ENCODE peak calls at places on chromosomes 3 and 15, in four cellular contexts. H is GOT3, Z is body of pancreas, X is GM06990. D is an unnamed sample.

GRCh38 chr15:48447657-48448056 is 116.4 kb downstream of the DUT start:
- DNase-seq in H (no peak), Z (no peak), X (no peak), D (no peak)

GRCh38 chr3:109132801-109133473 is 3.6 kb upstream of the C3orf85 start:
- DNase-seq in H (no peak), Z (no peak), X (no peak), D (no peak)

GRCh38 chr15:70063284-70063991 is 34.3 kb downstream of the TLE3 start:
- DNase-seq in H (no peak), Z (no peak), X (no peak), D (no peak)

GRCh38 chr3:53030864-53031445 is 14.9 kb downstream of the SFMBT1 start:
- DNase-seq in H (no peak), Z (no peak), X (no peak), D (no peak)

GRCh38 chr3:130276203-130276803 is 69.2 kb upstream of the COL6A5 start:
- DNase-seq in H (no peak), Z (no peak), X (no peak), D (no peak)

GRCh38 chr3:55752911-55753310 is 265.8 kb upstream of the WNT5A start:
- DNase-seq in H (no peak), Z (no peak), X (no peak), D (no peak)

GRCh38 chr15:99669250-99669649 is 64.0 kb downstream of the LYSMD4 start:
- DNase-seq in H (no peak), Z (no peak), X (no peak), D (no peak)

GRCh38 chr3:188571531-188572115 is 417.7 kb downstream of the LPP start:
- DNase-seq in H (no peak), Z (no peak), X (no peak), D (no peak)

GRCh38 chr3:189169728-189170127 is 2.0 kb upstream of the TPRG1 start:
- DNase-seq in H (no peak), Z (no peak), X (no peak), D (no peak)

GRCh38 chr15:61680260-61681037 is 379.8 kb downstream of the VPS13C start:
- DNase-seq in H (no peak), Z (no peak), X (no peak), D (peak)

GRCh38 chr3:9862391-9863235 is 17.4 kb downstream of the CIDEC start:
- DNase-seq in H (no peak), Z (peak), X (no peak), D (no peak)

GRCh38 chr3:196640501-196640968 is 1.0 kb downstream of the NRROS start:
- DNase-seq in H (no peak), Z (no peak), X (peak), D (no peak)

GRCh38 chr15:40258544-40258943 is 19.7 kb downstream of the PAK6 start:
- DNase-seq in H (no peak), Z (no peak), X (no peak), D (no peak)

GRCh38 chr3:134652409-134652831 is 1.6 kb upstream of the KY start:
- DNase-seq in H (peak), Z (no peak), X (no peak), D (no peak)

GRCh38 chr3:45881031-45882022 is 5.0 kb upstream of the CCR9 start:
- DNase-seq in H (no peak), Z (no peak), X (peak), D (no peak)

GRCh38 chr3:52090620-52091468 is 34.5 kb upstream of the DUSP7 start:
- DNase-seq in H (no peak), Z (no peak), X (no peak), D (no peak)

GRCh38 chr15:36254446-36254845 is 325.0 kb upstream of the CDIN1 start:
- DNase-seq in H (no peak), Z (no peak), X (no peak), D (no peak)

GRCh38 chr3:88061749-88062148 is 2.7 kb downstream of the ZNF654 start:
- DNase-seq in H (no peak), Z (no peak), X (no peak), D (no peak)

GRCh38 chr3:192169332-192169915 is 557.9 kb downstream of the FGF12 start:
- DNase-seq in H (no peak), Z (no peak), X (no peak), D (no peak)

GRCh38 chr3:43148033-43148432 is 42.2 kb upstream of the POMGNT2 start:
- DNase-seq in H (no peak), Z (no peak), X (no peak), D (no peak)

GRCh38 chr15:67680645-67681044 is 138.1 kb downstream of the MAP2K5 start:
- DNase-seq in H (no peak), Z (no peak), X (no peak), D (no peak)

GRCh38 chr15:78304487-78305413 is 5.3 kb upstream of the SKIC8 start:
- DNase-seq in H (no peak), Z (no peak), X (no peak), D (no peak)

GRCh38 chr3:39707314-39707909 is 102.0 kb upstream of the MYRIP start:
- DNase-seq in H (no peak), Z (no peak), X (no peak), D (no peak)

GRCh38 chr3:126129408-126129891 is 45.5 kb upstream of the SLC41A3 start:
- DNase-seq in H (no peak), Z (peak), X (no peak), D (peak)

GRCh38 chr3:48428088-48428862 is 1.6 kb downstream of the PLXNB1 start:
- DNase-seq in H (no peak), Z (peak), X (no peak), D (no peak)

GRCh38 chr15:53128652-53129051 is 338.5 kb upstream of the ONECUT1 start:
- DNase-seq in H (no peak), Z (no peak), X (no peak), D (no peak)

GRCh38 chr15:89101302-89102191 is 13.3 kb downstream of the ABHD2 start:
- DNase-seq in H (peak), Z (peak), X (no peak), D (no peak)

GRCh38 chr3:23991236-23992050 is 46.4 kb downstream of the NR1D2 start:
- DNase-seq in H (no peak), Z (no peak), X (no peak), D (no peak)

GRCh38 chr15:69303337-69304175 is 4.8 kb downstream of the PAQR5 start:
- DNase-seq in H (no peak), Z (no peak), X (no peak), D (no peak)

GRCh38 chr3:168467085-168467714 is 371.5 kb upstream of the GOLIM4 start:
- DNase-seq in H (no peak), Z (no peak), X (peak), D (no peak)

GRCh38 chr3:177351757-177352158 is 154.5 kb upstream of the TBL1XR1 start:
- DNase-seq in H (no peak), Z (no peak), X (peak), D (no peak)

GRCh38 chr15:61518191-61518950 is 289.3 kb upstream of the RORA start:
- DNase-seq in H (no peak), Z (no peak), X (no peak), D (no peak)

GRCh38 chr3:51371943-51372557 is 13.0 kb upstream of the MANF start:
- DNase-seq in H (no peak), Z (peak), X (no peak), D (no peak)

D was measured in vagina.